ENCODE peak calls at places on chromosome 15, in nine cellular contexts. One of them, this sample, is unnamed.

GRCh38 chr15:61890106-61890505 is 170.1 kb downstream of the VPS13C start:
- DNase-seq in mucosa of descending colon: no peak
- DNase-seq in gastrocnemius medialis: no peak
- DNase-seq in astrocyte of the cerebellum: no peak
- DNase-seq in ELF-1: no peak
- DNase-seq in RWPE1: no peak
- DNase-seq in astrocyte of the spinal cord: no peak
- DNase-seq in nephron progenitor cell: no peak
- DNase-seq in T-helper 9 cell: no peak
- DNase-seq in this sample: no peak

GRCh38 chr15:74259324-74259712 is 23.2 kb downstream of the CCDC33 start:
- DNase-seq in gastrocnemius medialis: no peak
- DNase-seq in astrocyte of the cerebellum: no peak
- DNase-seq in T-helper 9 cell: no peak
- DNase-seq in ELF-1: no peak
- DNase-seq in mucosa of descending colon: no peak
- DNase-seq in nephron progenitor cell: no peak
- DNase-seq in RWPE1: no peak
- DNase-seq in astrocyte of the spinal cord: no peak
- DNase-seq in this sample: no peak

GRCh38 chr15:43187544-43188155 is 2.4 kb downstream of the CCNDBP1 start:
- DNase-seq in mucosa of descending colon: no peak
- DNase-seq in astrocyte of the spinal cord: peak
- DNase-seq in astrocyte of the cerebellum: peak
- DNase-seq in T-helper 9 cell: no peak
- DNase-seq in nephron progenitor cell: no peak
- DNase-seq in RWPE1: peak
- DNase-seq in ELF-1: no peak
- DNase-seq in gastrocnemius medialis: no peak
- DNase-seq in this sample: no peak

GRCh38 chr15:81480645-81481053 is 106.6 kb upstream of the TMC3 start:
- DNase-seq in gastrocnemius medialis: no peak
- DNase-seq in nephron progenitor cell: peak
- DNase-seq in ELF-1: peak
- DNase-seq in T-helper 9 cell: no peak
- DNase-seq in RWPE1: peak
- DNase-seq in astrocyte of the cerebellum: peak
- DNase-seq in astrocyte of the spinal cord: peak
- DNase-seq in mucosa of descending colon: no peak
- DNase-seq in this sample: no peak

GRCh38 chr15:48963524-48964113 is at the start of gene SHC4:
- DNase-seq in gastrocnemius medialis: peak
- DNase-seq in astrocyte of the spinal cord: peak
- DNase-seq in ELF-1: peak
- DNase-seq in astrocyte of the cerebellum: peak
- DNase-seq in RWPE1: peak
- DNase-seq in T-helper 9 cell: no peak
- DNase-seq in nephron progenitor cell: peak
- DNase-seq in mucosa of descending colon: no peak
- DNase-seq in this sample: peak

GRCh38 chr15:71599404-71600225 is 210.7 kb upstream of the NR2E3 start:
- DNase-seq in mucosa of descending colon: no peak
- DNase-seq in astrocyte of the cerebellum: peak
- DNase-seq in T-helper 9 cell: no peak
- DNase-seq in astrocyte of the spinal cord: peak
- DNase-seq in nephron progenitor cell: no peak
- DNase-seq in ELF-1: no peak
- DNase-seq in RWPE1: no peak
- DNase-seq in gastrocnemius medialis: no peak
- DNase-seq in this sample: no peak

GRCh38 chr15:40333922-40334492 is 6.7 kb downstream of the CCDC9B start:
- DNase-seq in gastrocnemius medialis: peak
- DNase-seq in nephron progenitor cell: no peak
- DNase-seq in T-helper 9 cell: no peak
- DNase-seq in mucosa of descending colon: peak
- DNase-seq in astrocyte of the cerebellum: no peak
- DNase-seq in ELF-1: peak
- DNase-seq in RWPE1: no peak
- DNase-seq in astrocyte of the spinal cord: peak
- DNase-seq in this sample: no peak

GRCh38 chr15:82063055-82063454 is 17.2 kb upstream of the MEX3B start:
- DNase-seq in RWPE1: no peak
- DNase-seq in astrocyte of the spinal cord: no peak
- DNase-seq in gastrocnemius medialis: no peak
- DNase-seq in nephron progenitor cell: no peak
- DNase-seq in T-helper 9 cell: no peak
- DNase-seq in mucosa of descending colon: no peak
- DNase-seq in astrocyte of the cerebellum: no peak
- DNase-seq in ELF-1: no peak
- DNase-seq in this sample: peak

GRCh38 chr15:31128919-31129768 is 27.6 kb upstream of the TRPM1 start:
- DNase-seq in T-helper 9 cell: peak
- DNase-seq in astrocyte of the cerebellum: peak
- DNase-seq in gastrocnemius medialis: peak
- DNase-seq in ELF-1: peak
- DNase-seq in astrocyte of the spinal cord: peak
- DNase-seq in nephron progenitor cell: peak
- DNase-seq in mucosa of descending colon: peak
- DNase-seq in RWPE1: peak
- DNase-seq in this sample: peak

GRCh38 chr15:32974691-32975090 is 219.8 kb downstream of the FMN1 start:
- DNase-seq in RWPE1: no peak
- DNase-seq in gastrocnemius medialis: no peak
- DNase-seq in astrocyte of the spinal cord: no peak
- DNase-seq in mucosa of descending colon: no peak
- DNase-seq in astrocyte of the cerebellum: no peak
- DNase-seq in nephron progenitor cell: no peak
- DNase-seq in ELF-1: no peak
- DNase-seq in T-helper 9 cell: no peak
- DNase-seq in this sample: no peak

GRCh38 chr15:89023311-89023961 is 64.8 kb upstream of the ABHD2 start:
- DNase-seq in astrocyte of the spinal cord: no peak
- DNase-seq in T-helper 9 cell: no peak
- DNase-seq in ELF-1: no peak
- DNase-seq in mucosa of descending colon: no peak
- DNase-seq in RWPE1: peak
- DNase-seq in astrocyte of the cerebellum: no peak
- DNase-seq in gastrocnemius medialis: no peak
- DNase-seq in nephron progenitor cell: no peak
- DNase-seq in this sample: no peak

GRCh38 chr15:61318276-61318675 is 89.2 kb upstream of the RORA start:
- DNase-seq in T-helper 9 cell: no peak
- DNase-seq in RWPE1: no peak
- DNase-seq in gastrocnemius medialis: no peak
- DNase-seq in astrocyte of the spinal cord: no peak
- DNase-seq in ELF-1: no peak
- DNase-seq in astrocyte of the cerebellum: no peak
- DNase-seq in nephron progenitor cell: no peak
- DNase-seq in mucosa of descending colon: no peak
- DNase-seq in this sample: no peak

GRCh38 chr15:62775932-62776331 is 266.6 kb upstream of the TPM1 start:
- DNase-seq in astrocyte of the cerebellum: no peak
- DNase-seq in T-helper 9 cell: no peak
- DNase-seq in nephron progenitor cell: no peak
- DNase-seq in astrocyte of the spinal cord: no peak
- DNase-seq in gastrocnemius medialis: no peak
- DNase-seq in RWPE1: no peak
- DNase-seq in mucosa of descending colon: no peak
- DNase-seq in ELF-1: no peak
- DNase-seq in this sample: no peak